ENCODE peak calls at places on chromosomes 12 and 14, in seven cellular contexts. Y is uterus, V is ovary, R is nephron progenitor cell, T is heart right ventricle, U is epithelial cell of esophagus, I is astrocyte. E is an unnamed sample.

GRCh38 chr12:3662516-3662915 is 90.4 kb downstream of the CRACR2A start:
- DNase-seq in Y (no peak), V (no peak), R (no peak), T (no peak), U (peak; percentile 60), I (no peak), E (no peak)

GRCh38 chr12:116384629-116385485 is 107.4 kb upstream of the MED13L start:
- DNase-seq in Y (no peak), V (no peak), R (no peak), T (no peak), U (peak; percentile 53), I (peak; percentile 82), E (peak; percentile 78)

GRCh38 chr12:115440438-115440837 is 756.5 kb upstream of the TBX3 start:
- DNase-seq in Y (peak; percentile 24), V (no peak), R (no peak), T (peak; percentile 64), U (peak; percentile 39), I (peak; percentile 39), E (no peak)

GRCh38 chr14:67056684-67057083 is 132.6 kb upstream of the GARIN2 start:
- DNase-seq in Y (no peak), V (no peak), R (no peak), T (no peak), U (no peak), I (no peak), E (no peak)

GRCh38 chr12:46461907-46462605 is 89.5 kb upstream of the SLC38A2 start:
- DNase-seq in Y (no peak), V (no peak), R (no peak), T (no peak), U (peak; percentile 59), I (no peak), E (no peak)

GRCh38 chr14:99250636-99251208 is 21.3 kb downstream of the BCL11B start:
- DNase-seq in Y (no peak), V (no peak), R (no peak), T (no peak), U (no peak), I (no peak), E (no peak)

GRCh38 chr14:43005807-43006206 is 1399.1 kb downstream of the LRFN5 start:
- DNase-seq in Y (no peak), V (no peak), R (no peak), T (no peak), U (peak; percentile 8), I (no peak), E (no peak)

GRCh38 chr12:28440209-28440608 is 250.0 kb downstream of the CCDC91 start:
- DNase-seq in Y (no peak), V (no peak), R (no peak), T (no peak), U (peak; percentile 13), I (no peak), E (no peak)

GRCh38 chr12:109291531-109292341 is 17.3 kb downstream of the FOXN4 start:
- DNase-seq in Y (no peak), V (no peak), R (peak; percentile 81), T (peak; percentile 74), U (no peak), I (peak; percentile 16), E (no peak)

GRCh38 chr14:89067293-89067972 is 243.0 kb downstream of the TTC8 start:
- DNase-seq in Y (no peak), V (no peak), R (no peak), T (no peak), U (no peak), I (no peak), E (no peak)

GRCh38 chr12:70994217-70994788 is 73.8 kb upstream of the PTPRR start:
- DNase-seq in Y (no peak), V (no peak), R (no peak), T (no peak), U (peak; percentile 56), I (peak; percentile 92), E (no peak)

GRCh38 chr14:79161576-79161975 is 991.4 kb downstream of the NRXN3 start:
- DNase-seq in Y (no peak), V (no peak), R (peak; percentile 79), T (no peak), U (peak; percentile 65), I (peak; percentile 42), E (no peak)

DNA sequence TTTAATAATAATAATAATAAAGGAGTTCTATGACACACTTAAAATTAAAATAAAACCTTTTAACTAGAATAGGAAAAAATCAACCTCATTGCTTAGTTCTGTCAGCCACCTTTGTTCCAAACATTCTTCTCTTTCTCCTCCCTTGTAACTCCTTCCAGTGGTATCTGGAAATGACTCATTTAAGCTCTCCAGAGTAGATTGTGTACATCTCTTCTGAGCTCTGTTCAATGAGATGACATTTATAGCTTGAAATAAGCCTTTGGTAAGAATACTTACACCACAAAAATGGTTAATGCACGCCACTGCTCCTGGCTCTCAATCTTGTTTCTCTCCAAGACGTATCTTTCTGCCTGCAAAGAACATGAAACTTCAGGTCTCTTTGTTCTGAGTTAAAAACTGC is 70.3 kb downstream of the STAB2 start:
- DNase-seq in Y (no peak), V (no peak), R (no peak), T (no peak), U (peak; percentile 47), I (peak; percentile 71), E (no peak)
- TF ChIP-seq CTCF in Y (no peak), V (no peak), R (no peak), T (no peak), U (no peak), I (no peak), E (no peak)

GRCh38 chr14:22476005-22476751 is 112.8 kb downstream of the DAD1 start:
- DNase-seq in Y (no peak), V (no peak), R (no peak), T (no peak), U (no peak), I (no peak), E (no peak)
- TF ChIP-seq CTCF in Y (no peak), V (no peak), R (no peak), T (no peak), U (no peak), I (no peak), E (no peak)

DNA sequence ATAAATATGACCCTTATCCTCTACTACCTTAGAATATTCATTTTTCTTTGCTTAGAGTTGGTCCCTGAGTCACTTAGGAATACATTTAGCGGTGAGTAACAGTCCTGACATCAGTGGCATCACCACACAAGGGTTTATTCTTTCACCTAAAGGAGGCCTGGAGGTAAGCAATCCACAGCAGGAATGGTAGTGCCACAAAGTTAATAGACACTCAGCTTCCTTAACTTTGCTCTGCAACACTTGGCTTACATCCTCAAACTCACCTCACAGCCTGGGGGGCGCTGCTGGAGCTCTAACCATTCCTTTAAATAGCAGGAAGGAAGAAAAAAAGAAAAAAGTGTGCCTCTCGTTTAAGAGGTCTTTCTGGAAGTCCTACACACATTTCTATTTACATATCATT is 29.1 kb downstream of the BBOF1 start:
- DNase-seq in Y (no peak), V (no peak), R (no peak), T (no peak), U (peak; percentile 68), I (peak; percentile 14), E (no peak)
- TF ChIP-seq CTCF in Y (no peak), V (no peak), R (no peak), T (no peak), U (no peak), I (peak; percentile 19), E (no peak)

DNA sequence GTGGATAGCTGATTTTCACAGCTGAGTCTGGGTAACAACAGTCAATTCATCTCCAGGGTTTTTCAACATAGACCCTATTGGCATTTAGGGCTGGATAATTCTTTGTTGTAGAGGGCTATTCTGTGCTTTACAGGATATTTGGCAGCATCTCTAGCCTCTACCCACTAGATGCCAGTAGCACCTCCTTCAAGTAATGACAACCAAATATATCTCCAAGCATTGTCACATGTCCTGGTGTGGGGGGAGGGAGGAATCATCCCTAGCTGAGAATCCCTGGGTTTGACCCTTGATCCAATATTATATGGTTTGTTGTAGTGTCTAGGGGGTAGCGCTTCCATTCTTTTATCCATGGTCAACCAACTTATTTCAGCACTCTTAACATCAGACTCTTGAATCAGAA is 157.2 kb downstream of the ANO4 start:
- DNase-seq in Y (no peak), V (no peak), R (no peak), T (no peak), U (peak; percentile 12), I (no peak), E (no peak)
- TF ChIP-seq CTCF in Y (no peak), V (no peak), R (no peak), T (no peak), U (no peak), I (no peak), E (no peak)

GRCh38 chr12:106924458-106924857 is 31.2 kb upstream of the TMEM263 start:
- DNase-seq in Y (no peak), V (no peak), R (no peak), T (no peak), U (no peak), I (no peak), E (no peak)

GRCh38 chr12:106917503-106917902 is 38.2 kb upstream of the TMEM263 start:
- DNase-seq in Y (no peak), V (no peak), R (peak; percentile 12), T (no peak), U (no peak), I (no peak), E (no peak)

GRCh38 chr12:106918746-106919145 is 37.0 kb upstream of the TMEM263 start:
- DNase-seq in Y (no peak), V (no peak), R (peak; percentile 24), T (no peak), U (peak; percentile 25), I (no peak), E (no peak)

GRCh38 chr12:106915635-106916026 is 40.1 kb upstream of the TMEM263 start:
- DNase-seq in Y (no peak), V (no peak), R (no peak), T (no peak), U (no peak), I (no peak), E (no peak)

GRCh38 chr12:106919910-106920544 is 35.7 kb upstream of the TMEM263 start:
- DNase-seq in Y (no peak), V (no peak), R (peak; percentile 22), T (no peak), U (peak; percentile 59), I (peak; percentile 18), E (no peak)
- TF ChIP-seq CTCF in Y (peak; percentile 80), V (peak; percentile 81), R (peak; percentile 88), T (peak; percentile 84), U (peak; percentile 71), I (peak; percentile 81), E (peak; percentile 71)